ENCODE peak calls at places on chromosomes 4 and X, in nine cellular contexts. W is GM12878, A is A549, T is HepG2, D is SK-N-SH, M is K562, U is Panc1, P is HL-60, R is HCT116. V is an unnamed sample.

GRCh38 chrX:102723456-102723855 is 2.9 kb downstream of the GPRASP3 start:
- DNase-seq in R (no peak), M (no peak), D (no peak), W (no peak), T (no peak), P (no peak), A (no peak), U (no peak), V (peak; percentile 10)

GRCh38 chr4:139209470-139210063 is 32.5 kb upstream of the ELF2 start:
- DNase-seq in A (no peak), D (no peak), R (no peak), T (no peak), U (no peak), W (no peak), M (no peak), P (no peak), V (no peak)

GRCh38 chrX:20517565-20517964 is 250.9 kb upstream of the RPS6KA3 start:
- DNase-seq in A (no peak), W (no peak), P (no peak), D (no peak), M (no peak), U (no peak), T (no peak), R (no peak), V (no peak)

GRCh38 chrX:83501003-83501402 is 7.1 kb upstream of the POU3F4 start:
- DNase-seq in R (no peak), M (no peak), W (no peak), T (no peak), D (no peak), A (no peak), P (no peak), U (no peak), V (no peak)

GRCh38 chrX:27728291-27728690 is 79.5 kb upstream of the MAGEB10 start:
- DNase-seq in P (no peak), M (no peak), W (no peak), T (no peak), R (peak; percentile 23), D (no peak), U (no peak), A (no peak), V (no peak)

GRCh38 chr4:145954924-145955339 is 16.3 kb upstream of the ZNF827 start:
- DNase-seq in P (peak; percentile 39), W (no peak), A (no peak), D (no peak), T (no peak), U (peak; percentile 47), R (peak; percentile 98), M (peak; percentile 82), V (no peak)

GRCh38 chrX:10582215-10582733 is 38.1 kb downstream of the MID1 start:
- DNase-seq in R (peak; percentile 29), D (no peak), A (no peak), W (no peak), M (peak; percentile 48), T (no peak), U (no peak), P (no peak), V (no peak)

GRCh38 chrX:101429934-101430333 is 21.9 kb downstream of the HNRNPH2 start:
- DNase-seq in D (no peak), M (no peak), U (no peak), P (no peak), A (no peak), R (no peak), W (no peak), T (no peak), V (no peak)

GRCh38 chr4:6546681-6547447 is 28.1 kb upstream of the MAN2B2 start:
- DNase-seq in T (peak; percentile 59), W (no peak), A (peak; percentile 20), R (peak; percentile 57), M (peak; percentile 84), U (no peak), D (peak; percentile 85), P (no peak), V (peak; percentile 94)

GRCh38 chrX:46627700-46628405 is 54.3 kb downstream of the CHST7 start:
- DNase-seq in A (no peak), M (no peak), D (no peak), U (no peak), T (no peak), R (no peak), P (no peak), W (no peak), V (no peak)

GRCh38 chrX:31449975-31450374 is 378.1 kb upstream of the FTHL17 start:
- DNase-seq in A (no peak), W (no peak), R (no peak), P (no peak), T (no peak), M (no peak), U (no peak), D (no peak), V (no peak)

GRCh38 chr4:144449623-144450022 is 196.3 kb upstream of the HHIP start:
- DNase-seq in W (no peak), P (no peak), M (no peak), A (no peak), T (no peak), U (no peak), R (no peak), D (no peak), V (no peak)

GRCh38 chr4:142416121-142416520 is 430.0 kb downstream of the INPP4B start:
- DNase-seq in P (no peak), U (no peak), W (no peak), M (no peak), A (no peak), T (no peak), D (no peak), R (no peak), V (no peak)

GRCh38 chrX:48703228-48703627 is 6.7 kb downstream of the SUV39H1 start:
- DNase-seq in R (no peak), T (no peak), U (no peak), P (no peak), W (no peak), D (no peak), M (no peak), A (no peak), V (no peak)

GRCh38 chr4:42608551-42608950 is 48.4 kb downstream of the ATP8A1 start:
- DNase-seq in M (no peak), P (no peak), U (no peak), R (no peak), D (no peak), W (no peak), A (no peak), T (no peak), V (no peak)

GRCh38 chr4:83867221-83867620 is 331.3 kb downstream of the GPAT3 start:
- DNase-seq in P (no peak), R (no peak), T (no peak), U (no peak), W (no peak), A (no peak), M (no peak), D (no peak), V (no peak)

GRCh38 chr4:20181926-20182325 is 69.8 kb upstream of the SLIT2 start:
- DNase-seq in T (no peak), D (no peak), M (no peak), P (no peak), R (no peak), W (no peak), U (no peak), A (no peak), V (no peak)

GRCh38 chrX:153933751-153934472 is 925 bp downstream of the NAA10 start:
- DNase-seq in A (no peak), R (no peak), M (no peak), P (no peak), T (no peak), W (no peak), D (no peak), U (no peak), V (no peak)
- TF ChIP-seq REST in A (no peak), R (no peak), M (no peak), P (no peak), T (no peak), W (no peak), D (no peak), U (no peak), V (no peak)

GRCh38 chr4:149784018-149784417 is 31.6 kb downstream of the IQCM start:
- DNase-seq in T (no peak), M (no peak), U (no peak), R (no peak), D (no peak), P (no peak), A (no peak), W (no peak), V (no peak)
- TF ChIP-seq REST in T (no peak), M (no peak), U (no peak), R (no peak), D (no peak), P (no peak), A (no peak), W (no peak), V (no peak)

DNA sequence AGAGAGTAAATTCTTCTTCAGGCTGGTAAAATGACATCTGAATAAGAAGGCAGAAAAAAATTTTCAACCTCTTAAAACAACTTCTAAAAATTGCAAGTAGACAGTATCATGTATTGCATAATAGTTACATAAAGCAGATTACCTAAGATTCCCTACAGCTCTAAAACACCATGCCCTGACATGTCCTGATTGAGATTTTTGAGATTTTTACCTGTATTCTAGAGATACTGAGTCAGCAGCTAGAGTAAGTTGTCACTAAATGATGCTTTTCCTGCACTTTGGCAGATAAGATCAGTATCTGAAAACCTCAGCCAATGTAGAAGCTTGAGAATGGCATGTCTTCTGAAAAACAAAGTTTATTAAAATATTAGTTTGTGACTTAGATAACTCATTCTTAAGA is 713.6 kb downstream of the CCSER1 start:
- DNase-seq in U (no peak), D (no peak), P (no peak), T (no peak), M (no peak), A (no peak), R (no peak), W (no peak), V (no peak)
- TF ChIP-seq REST in U (no peak), D (no peak), P (no peak), T (no peak), M (no peak), A (no peak), R (no peak), W (no peak), V (no peak)

DNA sequence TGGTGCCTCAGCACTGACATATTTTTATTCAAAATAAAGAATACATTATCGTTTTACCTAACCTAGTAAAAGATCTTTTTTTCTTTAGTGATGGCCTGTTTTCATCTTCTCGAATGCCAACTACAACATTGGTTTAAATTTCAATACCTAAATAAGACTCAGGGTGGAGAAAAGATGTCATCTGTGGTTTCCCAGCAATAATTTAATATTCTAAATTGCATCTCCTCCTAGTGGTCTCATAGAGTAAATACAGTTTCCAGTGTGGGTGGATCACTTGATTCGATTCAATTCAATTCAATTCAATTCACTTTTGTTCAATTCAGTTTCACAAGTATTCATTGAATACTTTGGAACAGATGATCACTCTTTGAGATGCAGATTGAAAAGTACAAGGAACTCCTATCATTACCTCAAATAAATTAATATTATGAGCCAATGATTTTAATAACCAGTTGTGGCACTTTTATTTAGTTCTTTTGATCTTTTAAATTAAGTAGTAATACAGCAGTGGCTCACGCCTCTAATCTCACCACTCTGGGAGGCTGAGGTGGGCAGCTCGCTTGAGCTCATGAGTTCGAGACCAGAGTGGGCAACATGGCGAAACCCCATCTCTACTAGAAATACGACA is 427.2 kb downstream of the FAT4 start:
- DNase-seq in A (no peak), R (no peak), T (peak; percentile 1), D (peak; percentile 43), P (no peak), W (no peak), U (no peak), M (no peak), V (peak; percentile 51)
- TF ChIP-seq REST in A (no peak), R (no peak), T (no peak), D (no peak), P (no peak), W (no peak), U (no peak), M (no peak), V (no peak)

GRCh38 chrX:115065304-115065703 is 47.9 kb upstream of the IL13RA2 start:
- DNase-seq in W (no peak), A (no peak), T (no peak), D (no peak), U (no peak), R (no peak), P (no peak), M (no peak), V (no peak)
- TF ChIP-seq REST in W (no peak), A (no peak), T (no peak), D (no peak), U (no peak), R (no peak), P (no peak), M (no peak), V (no peak)

V was measured in GM23338.